ENCODE peak calls at places on chromosomes 4 and X, in four cellular contexts. T is NCI-H1694, D is NCI-H226, Z is RWPE1. X is an unnamed sample.
A peak's percentile ranks its signal among the peaks of the same experiment; 100 is the strongest.

GRCh38 chrX:13372203-13372980 is 52.5 kb upstream of the ATXN3L start:
- DNase-seq in T (no peak), D (no peak), Z (no peak), X (no peak)

GRCh38 chr4:177699365-177700213 is 257.4 kb upstream of the AGA start:
- DNase-seq in T (no peak), D (peak; percentile 33), Z (peak; percentile 11), X (no peak)

GRCh38 chr4:41722171-41722570 is 26.4 kb downstream of the PHOX2B start:
- DNase-seq in T (no peak), D (no peak), Z (no peak), X (no peak)

GRCh38 chr4:78293841-78294301 is 236.7 kb downstream of the FRAS1 start:
- DNase-seq in T (no peak), D (peak; percentile 63), Z (peak; percentile 6), X (no peak)

GRCh38 chrX:140040397-140040796 is 75.1 kb upstream of the CXorf66 start:
- DNase-seq in T (no peak), D (peak; percentile 11), Z (peak; percentile 0), X (no peak)

GRCh38 chrX:120244735-120245498 is 5.7 kb upstream of the ZBTB33 start:
- DNase-seq in T (peak; percentile 73), D (peak; percentile 24), Z (peak; percentile 53), X (peak; percentile 45)

GRCh38 chr4:7757501-7758443 is 181.9 kb downstream of the AFAP1 start:
- DNase-seq in T (no peak), D (no peak), Z (no peak), X (no peak)

GRCh38 chrX:29145316-29145715 is 558.1 kb downstream of the IL1RAPL1 start:
- DNase-seq in T (no peak), D (peak; percentile 1), Z (no peak), X (no peak)

GRCh38 chr4:36088542-36088941 is 155.8 kb downstream of the ARAP2 start:
- DNase-seq in T (peak; percentile 51), D (no peak), Z (no peak), X (no peak)

GRCh38 chr4:8506373-8507250 is 66.0 kb downstream of the TRMT44 start:
- DNase-seq in T (no peak), D (no peak), Z (no peak), X (no peak)

GRCh38 chr4:147727476-147728028 is 4.3 kb upstream of the ARHGAP10 start:
- DNase-seq in T (no peak), D (no peak), Z (peak; percentile 76), X (no peak)

GRCh38 chr4:111027526-111027925 is 404.6 kb upstream of the PITX2 start:
- DNase-seq in T (no peak), D (peak; percentile 21), Z (no peak), X (no peak)

GRCh38 chr4:82643994-82644730 is 82.4 kb upstream of the TMEM150C start:
- DNase-seq in T (no peak), D (peak; percentile 22), Z (peak; percentile 1), X (no peak)

GRCh38 chrX:129779747-129780146 is at the start of gene SASH3:
- DNase-seq in T (no peak), D (no peak), Z (no peak), X (no peak)

GRCh38 chr4:109067509-109068205 is 234.8 kb downstream of the COL25A1 start:
- DNase-seq in T (no peak), D (no peak), Z (no peak), X (no peak)

GRCh38 chrX:136138939-136139338 is 8.4 kb upstream of the FHL1 start:
- DNase-seq in T (no peak), D (no peak), Z (no peak), X (no peak)

GRCh38 chr4:2714071-2714770 is 41.9 kb downstream of the TNIP2 start:
- DNase-seq in T (no peak), D (no peak), Z (no peak), X (no peak)

GRCh38 chrX:40201486-40201885 is 103.7 kb upstream of the BCOR start:
- DNase-seq in T (no peak), D (no peak), Z (no peak), X (no peak)

GRCh38 chr4:102447413-102447812 is 53.7 kb upstream of the NFKB1 start:
- DNase-seq in T (no peak), D (no peak), Z (no peak), X (no peak)

GRCh38 chr4:10087152-10087791 is 29.3 kb downstream of the WDR1 start:
- DNase-seq in T (no peak), D (no peak), Z (no peak), X (no peak)

GRCh38 chr4:78693777-78694456 is 82.2 kb upstream of the BMP2K start:
- DNase-seq in T (no peak), D (peak; percentile 8), Z (no peak), X (no peak)

GRCh38 chrX:14753436-14753835 is 119.4 kb downstream of the FANCB start:
- DNase-seq in T (no peak), D (no peak), Z (no peak), X (no peak)

GRCh38 chr4:8281519-8282133 is 12.1 kb downstream of the HTRA3 start:
- DNase-seq in T (peak; percentile 58), D (no peak), Z (no peak), X (no peak)

GRCh38 chr4:39976945-39977488 is 694 bp downstream of the PDS5A start:
- DNase-seq in T (no peak), D (peak; percentile 7), Z (peak; percentile 17), X (no peak)

GRCh38 chr4:143728171-143728570 is 27.7 kb upstream of the FREM3 start:
- DNase-seq in T (no peak), D (no peak), Z (no peak), X (no peak)

GRCh38 chr4:77927991-77928925 is 65.6 kb downstream of the MRPL1 start:
- DNase-seq in T (no peak), D (no peak), Z (peak; percentile 48), X (peak; percentile 77)

GRCh38 chrX:49892552-49892951 is 13.3 kb downstream of the USP27X start:
- DNase-seq in T (no peak), D (no peak), Z (no peak), X (no peak)

GRCh38 chrX:69173906-69174305 is 8.7 kb upstream of the PJA1 start:
- DNase-seq in T (no peak), D (no peak), Z (no peak), X (no peak)

GRCh38 chr4:46889410-46889809 is 19.6 kb downstream of the COX7B2 start:
- DNase-seq in T (no peak), D (no peak), Z (no peak), X (no peak)

GRCh38 chr4:125838924-125839323 is 524.2 kb downstream of the FAT4 start:
- DNase-seq in T (no peak), D (no peak), Z (no peak), X (no peak)